ENCODE peak calls at places on chromosomes 3 and 15, in ten cellular contexts. C is B cell; L is body of pancreas; R is Caco-2; K is IMR-90; T is fibroblast of lung; M is GM23338; F is dorsolateral prefrontal cortex; V is fibroblast of pulmonary artery; D is activated CD8-positive, alpha-beta T cell treated with anti-CD3 and anti-CD28 coated beads for 36 hours. U is an unnamed sample.

GRCh38 chr3:122515020-122515468 is 305 bp upstream of the KPNA1 start:
- DNase-seq in C (no peak), L (no peak), R (no peak), K (no peak), T (no peak), M (no peak), F (no peak), V (no peak), D (no peak), U (no peak)

GRCh38 chr3:132253262-132253878 is 63.8 kb upstream of the ACP3 start:
- DNase-seq in C (peak), L (peak), R (no peak), K (peak), T (peak), M (peak), F (no peak), V (peak), D (peak), U (no peak)

GRCh38 chr3:117118604-117119003 is 409.0 kb downstream of the TUSC7 start:
- DNase-seq in C (no peak), L (no peak), R (no peak), K (peak), T (no peak), M (no peak), F (no peak), V (no peak), D (no peak), U (no peak)

GRCh38 chr3:168467085-168467714 is 371.5 kb upstream of the GOLIM4 start:
- DNase-seq in C (no peak), L (peak), R (no peak), K (peak), T (peak), M (peak), F (peak), V (peak), D (no peak), U (no peak)

GRCh38 chr3:133413166-133414020 is 13.5 kb downstream of the BFSP2 start:
- DNase-seq in C (no peak), L (peak), R (no peak), K (peak), T (peak), M (no peak), F (peak), V (peak), D (peak), U (no peak)

GRCh38 chr3:139620438-139620837 is 57.3 kb downstream of the NMNAT3 start:
- DNase-seq in C (no peak), L (no peak), R (no peak), K (no peak), T (no peak), M (no peak), F (no peak), V (no peak), D (no peak), U (no peak)

GRCh38 chr3:105827101-105827634 is 41.6 kb downstream of the CBLB start:
- DNase-seq in C (no peak), L (no peak), R (no peak), K (no peak), T (no peak), M (no peak), F (no peak), V (peak), D (no peak), U (no peak)

GRCh38 chr15:31341501-31342195 is 15.0 kb downstream of the KLF13 start:
- DNase-seq in C (no peak), L (no peak), R (no peak), K (no peak), T (no peak), M (no peak), F (no peak), V (no peak), D (no peak), U (no peak)

GRCh38 chr3:153130312-153130977 is 31.6 kb upstream of the RAP2B start:
- DNase-seq in C (no peak), L (no peak), R (no peak), K (peak), T (peak), M (no peak), F (no peak), V (peak), D (no peak), U (no peak)

GRCh38 chr3:110420158-110420641 is 651.4 kb upstream of the NECTIN3 start:
- DNase-seq in C (no peak), L (no peak), R (no peak), K (peak), T (peak), M (no peak), F (no peak), V (peak), D (no peak), U (no peak)

GRCh38 chr3:141368062-141368924 is at the start of gene ZBTB38:
- DNase-seq in C (no peak), L (peak), R (peak), K (peak), T (peak), M (peak), F (peak), V (peak), D (no peak), U (no peak)

GRCh38 chr3:159401069-159401468 is 587.6 kb upstream of the IL12A start:
- DNase-seq in C (no peak), L (no peak), R (no peak), K (no peak), T (no peak), M (no peak), F (no peak), V (no peak), D (no peak), U (no peak)

GRCh38 chr3:30996467-30996866 is 102.0 kb upstream of the GADL1 start:
- DNase-seq in C (no peak), L (no peak), R (no peak), K (no peak), T (no peak), M (peak), F (no peak), V (no peak), D (no peak), U (no peak)

GRCh38 chr3:174417568-174417967 is 441.6 kb upstream of the NAALADL2 start:
- DNase-seq in C (no peak), L (no peak), R (no peak), K (no peak), T (no peak), M (no peak), F (no peak), V (no peak), D (no peak), U (no peak)

GRCh38 chr3:67550541-67550940 is 103.9 kb downstream of the SUCLG2 start:
- DNase-seq in C (no peak), L (no peak), R (no peak), K (no peak), T (no peak), M (no peak), F (no peak), V (no peak), D (no peak), U (no peak)

GRCh38 chr3:173663664-173664063 is 266.1 kb downstream of the NLGN1 start:
- DNase-seq in C (no peak), L (no peak), R (no peak), K (no peak), T (no peak), M (no peak), F (no peak), V (peak), D (no peak), U (no peak)

GRCh38 chr3:125110016-125110875 is 54.4 kb upstream of the HEG1 start:
- DNase-seq in C (no peak), L (no peak), R (no peak), K (peak), T (peak), M (no peak), F (no peak), V (peak), D (peak), U (no peak)

GRCh38 chr3:114624676-114625181 is 330.9 kb downstream of the TIGIT start:
- DNase-seq in C (no peak), L (peak), R (no peak), K (peak), T (peak), M (no peak), F (peak), V (peak), D (peak), U (no peak)

GRCh38 chr3:113002676-113003075 is 11.9 kb downstream of the GTPBP8 start:
- DNase-seq in C (no peak), L (no peak), R (no peak), K (no peak), T (no peak), M (no peak), F (no peak), V (no peak), D (peak), U (no peak)

GRCh38 chr15:83057002-83057401 is 10.1 kb downstream of the BTBD1 start:
- DNase-seq in C (no peak), L (no peak), R (no peak), K (no peak), T (no peak), M (no peak), F (no peak), V (no peak), D (no peak), U (no peak)

GRCh38 chr3:16945330-16945729 is 60.6 kb downstream of the PLCL2 start:
- DNase-seq in C (no peak), L (no peak), R (no peak), K (peak), T (peak), M (no peak), F (no peak), V (peak), D (no peak), U (no peak)
- TF ChIP-seq CTCF in C (no peak), L (peak), R (no peak), K (no peak), T (no peak), M (no peak), F (no peak), V (no peak), D (no peak), U (no peak)

GRCh38 chr3:101634591-101635196 is 42.2 kb downstream of the ZBTB11 start:
- DNase-seq in C (no peak), L (no peak), R (no peak), K (no peak), T (no peak), M (no peak), F (no peak), V (no peak), D (no peak), U (no peak)

GRCh38 chr3:101635954-101636798 is 40.8 kb downstream of the ZBTB11 start:
- DNase-seq in C (peak), L (peak), R (peak), K (peak), T (peak), M (peak), F (peak), V (peak), D (peak), U (peak)

GRCh38 chr3:101637461-101637860 is 39.5 kb downstream of the ZBTB11 start:
- DNase-seq in C (no peak), L (no peak), R (no peak), K (no peak), T (no peak), M (no peak), F (no peak), V (no peak), D (no peak), U (no peak)

GRCh38 chr3:101633186-101633585 is 43.7 kb downstream of the ZBTB11 start:
- DNase-seq in C (no peak), L (no peak), R (no peak), K (no peak), T (no peak), M (no peak), F (no peak), V (no peak), D (no peak), U (no peak)

GRCh38 chr3:101635345-101635744 is 41.6 kb downstream of the ZBTB11 start:
- DNase-seq in C (no peak), L (no peak), R (no peak), K (no peak), T (no peak), M (no peak), F (no peak), V (no peak), D (no peak), U (no peak)
- TF ChIP-seq CTCF in C (no peak), L (no peak), R (no peak), K (no peak), T (no peak), M (no peak), F (no peak), V (no peak), D (no peak), U (no peak)

DNA sequence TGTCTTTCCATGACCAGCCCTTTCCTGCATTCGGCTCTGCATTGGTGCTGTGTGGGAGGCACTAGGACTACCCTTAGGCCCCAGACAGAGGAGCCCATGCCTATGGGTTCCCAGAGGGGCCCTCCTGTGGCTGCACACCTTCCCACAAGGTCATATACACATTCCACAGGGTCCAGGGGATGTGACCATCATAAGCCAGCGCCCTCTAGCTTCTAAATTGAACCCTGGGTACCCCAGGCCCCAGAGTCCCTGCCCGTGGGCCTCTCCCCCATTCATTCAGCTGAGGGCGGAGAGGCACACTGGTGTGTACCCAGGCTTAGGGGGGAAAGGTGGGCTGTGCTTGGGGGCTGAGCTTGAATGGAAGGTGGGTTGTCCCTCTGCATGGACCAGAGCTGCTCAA is 10.2 kb upstream of the SLC6A6 start:
- DNase-seq in C (no peak), L (no peak), R (no peak), K (no peak), T (no peak), M (peak), F (no peak), V (no peak), D (no peak), U (no peak)
- TF ChIP-seq CTCF in C (no peak), L (no peak), R (no peak), K (no peak), T (no peak), M (peak), F (no peak), V (no peak), D (no peak), U (no peak)

GRCh38 chr15:93505506-93505905 is 416.5 kb upstream of the RGMA start:
- DNase-seq in C (no peak), L (no peak), R (no peak), K (no peak), T (no peak), M (no peak), F (no peak), V (no peak), D (no peak), U (no peak)

GRCh38 chr15:93506646-93507045 is 417.6 kb upstream of the RGMA start:
- DNase-seq in C (no peak), L (no peak), R (no peak), K (no peak), T (no peak), M (no peak), F (no peak), V (no peak), D (no peak), U (no peak)
- TF ChIP-seq CTCF in C (no peak), L (no peak), R (no peak), K (no peak), T (no peak), M (no peak), F (no peak), V (no peak), D (no peak), U (no peak)

U was measured in D721Med.